ENCODE peak calls at places on chromosomes 13 and 19, in seven cellular contexts. G, Z, O, B, I, M and P are unnamed samples.

GRCh38 chr19:7916908-7917291 is 2.3 kb downstream of the TGFBR3L start:
- DNase-seq in G (no peak), Z (no peak), O (no peak), B (no peak), I (no peak), M (no peak), P (no peak)

GRCh38 chr19:30029721-30030510 is 87.9 kb downstream of the URI1 start:
- DNase-seq in G (no peak), Z (no peak), O (no peak), B (no peak), I (no peak), M (peak; percentile 29), P (no peak)

GRCh38 chr19:3494559-3494958 is 5.9 kb downstream of the DOHH start:
- DNase-seq in G (no peak), Z (no peak), O (no peak), B (no peak), I (no peak), M (no peak), P (no peak)

GRCh38 chr19:20039203-20039723 is at the start of gene ZNF682:
- DNase-seq in G (peak; percentile 99), Z (peak; percentile 97), O (peak; percentile 96), B (peak; percentile 95), I (peak; percentile 92), M (peak; percentile 97), P (peak; percentile 97)

GRCh38 chr19:34495416-34495815 is 13.9 kb downstream of the WTIP start:
- DNase-seq in G (no peak), Z (peak; percentile 16), O (no peak), B (no peak), I (no peak), M (no peak), P (no peak)

GRCh38 chr13:26621731-26622401 is 64.4 kb downstream of the WASF3 start:
- DNase-seq in G (no peak), Z (no peak), O (no peak), B (no peak), I (no peak), M (no peak), P (no peak)

GRCh38 chr19:39817888-39818561 is 15.9 kb downstream of the DYRK1B start:
- DNase-seq in G (no peak), Z (no peak), O (no peak), B (no peak), I (no peak), M (no peak), P (no peak)

GRCh38 chr13:110415669-110416068 is 108.6 kb downstream of the COL4A2 start:
- DNase-seq in G (no peak), Z (no peak), O (no peak), B (no peak), I (no peak), M (no peak), P (no peak)

GRCh38 chr13:100392709-100393630 is 195.6 kb downstream of the GGACT start:
- DNase-seq in G (peak; percentile 84), Z (peak; percentile 54), O (peak; percentile 89), B (no peak), I (peak; percentile 62), M (peak; percentile 74), P (peak; percentile 65)

GRCh38 chr13:60754211-60754610 is 357.2 kb downstream of the TDRD3 start:
- DNase-seq in G (no peak), Z (no peak), O (no peak), B (no peak), I (no peak), M (no peak), P (no peak)

GRCh38 chr13:94309997-94310842 is 169.3 kb downstream of the DCT start:
- DNase-seq in G (no peak), Z (no peak), O (no peak), B (no peak), I (no peak), M (peak; percentile 57), P (no peak)

GRCh38 chr13:112366907-112367646 is 9.1 kb upstream of the SPACA7 start:
- DNase-seq in G (no peak), Z (no peak), O (no peak), B (no peak), I (no peak), M (no peak), P (no peak)

GRCh38 chr13:106481919-106482318 is 53.5 kb downstream of the EFNB2 start:
- DNase-seq in G (no peak), Z (no peak), O (no peak), B (no peak), I (no peak), M (no peak), P (no peak)

GRCh38 chr19:48964205-48965032 is 690 bp upstream of the FTL start:
- DNase-seq in G (no peak), Z (no peak), O (no peak), B (no peak), I (no peak), M (no peak), P (peak; percentile 63)

GRCh38 chr13:48319458-48320395 is 16.2 kb downstream of the RB1 start:
- DNase-seq in G (no peak), Z (no peak), O (no peak), B (no peak), I (no peak), M (no peak), P (no peak)

GRCh38 chr13:112188298-112188610 is 121.3 kb downstream of the SOX1 start:
- DNase-seq in G (peak; percentile 67), Z (no peak), O (no peak), B (no peak), I (no peak), M (no peak), P (no peak)

GRCh38 chr13:97174638-97175037 is 47.5 kb upstream of the MBNL2 start:
- DNase-seq in G (no peak), Z (no peak), O (no peak), B (no peak), I (no peak), M (no peak), P (no peak)

GRCh38 chr19:30361721-30362120 is 10.5 kb upstream of the ZNF536 start:
- DNase-seq in G (no peak), Z (no peak), O (no peak), B (no peak), I (no peak), M (no peak), P (no peak)

GRCh38 chr19:4571305-4571917 is 11.9 kb upstream of the SEMA6B start:
- DNase-seq in G (no peak), Z (no peak), O (no peak), B (no peak), I (no peak), M (no peak), P (no peak)

GRCh38 chr13:48564046-48564445 is 31.2 kb upstream of the RCBTB2 start:
- DNase-seq in G (no peak), Z (no peak), O (no peak), B (no peak), I (no peak), M (no peak), P (no peak)

GRCh38 chr13:90197722-90198121 is 1149.8 kb upstream of the MIR17HG start:
- DNase-seq in G (no peak), Z (no peak), O (no peak), B (no peak), I (no peak), M (no peak), P (no peak)

GRCh38 chr13:78680611-78681010 is 21.7 kb upstream of the OBI1 start:
- DNase-seq in G (no peak), Z (no peak), O (no peak), B (no peak), I (no peak), M (no peak), P (peak; percentile 84)

GRCh38 chr13:20390526-20391175 is 135.0 kb downstream of the CRYL1 start:
- DNase-seq in G (no peak), Z (no peak), O (no peak), B (no peak), I (no peak), M (no peak), P (no peak)

GRCh38 chr13:82165396-82166174 is 1716.7 kb downstream of the SLITRK1 start:
- DNase-seq in G (peak; percentile 41), Z (no peak), O (no peak), B (no peak), I (no peak), M (no peak), P (no peak)